ENCODE peak calls at places on chromosomes 16 and 17, in six cellular contexts. F is hepatocyte, G is dorsolateral prefrontal cortex, X is body of pancreas, D is AG04450, J is WERI-Rb-1. C is an unnamed sample.

GRCh38 chr17:76202516-76202915 is 37.8 kb downstream of the RNF157 start:
- DNase-seq in F (no peak), G (no peak), X (no peak), D (no peak), J (no peak), C (no peak)

GRCh38 chr16:30070490-30070889 is 4.9 kb downstream of the ALDOA start:
- DNase-seq in F (no peak), G (no peak), X (no peak), D (no peak), J (no peak), C (no peak)

GRCh38 chr16:73329363-73330306 is 281.7 kb upstream of the ZFHX3 start:
- DNase-seq in F (peak; percentile 52), G (peak; percentile 89), X (peak; percentile 8), D (no peak), J (no peak), C (peak; percentile 73)

GRCh38 chr16:30395155-30395991 is at the start of gene ZNF48:
- DNase-seq in F (peak; percentile 97), G (peak; percentile 93), X (peak; percentile 92), D (peak; percentile 63), J (peak; percentile 92), C (peak; percentile 79)

GRCh38 chr17:41530062-41531048 is 2.2 kb upstream of the KRT19 start:
- DNase-seq in F (peak; percentile 91), G (no peak), X (no peak), D (peak; percentile 61), J (no peak), C (no peak)

GRCh38 chr17:376936-377863 is 24.6 kb upstream of the RPH3AL start:
- DNase-seq in F (no peak), G (no peak), X (peak; percentile 92), D (no peak), J (no peak), C (no peak)

GRCh38 chr17:8800656-8801055 is 1.5 kb upstream of the MFSD6L start:
- DNase-seq in F (no peak), G (no peak), X (no peak), D (no peak), J (no peak), C (no peak)

GRCh38 chr16:11064202-11064540 is 119.8 kb downstream of the CLEC16A start:
- DNase-seq in F (no peak), G (no peak), X (no peak), D (no peak), J (no peak), C (no peak)

GRCh38 chr17:70629902-70630301 is 460.6 kb downstream of the KCNJ2 start:
- DNase-seq in F (no peak), G (no peak), X (no peak), D (no peak), J (no peak), C (no peak)

GRCh38 chr17:68592004-68592403 is 9.2 kb downstream of the FAM20A start:
- DNase-seq in F (no peak), G (no peak), X (no peak), D (no peak), J (no peak), C (no peak)

GRCh38 chr16:56257260-56257659 is 66.0 kb downstream of the GNAO1 start:
- DNase-seq in F (peak; percentile 59), G (no peak), X (peak; percentile 65), D (no peak), J (no peak), C (no peak)

GRCh38 chr16:56401482-56401881 is 23.9 kb downstream of the AMFR start:
- DNase-seq in F (no peak), G (no peak), X (no peak), D (no peak), J (peak; percentile 83), C (no peak)

GRCh38 chr17:41633498-41634197 is 9.3 kb upstream of the KRT17 start:
- DNase-seq in F (no peak), G (no peak), X (no peak), D (no peak), J (peak; percentile 39), C (no peak)

GRCh38 chr16:57048095-57048494 is 44.3 kb upstream of the CPNE2 start:
- DNase-seq in F (no peak), G (no peak), X (no peak), D (no peak), J (no peak), C (no peak)

GRCh38 chr16:23387666-23388065 is 65.3 kb downstream of the COG7 start:
- DNase-seq in F (no peak), G (no peak), X (no peak), D (no peak), J (no peak), C (no peak)

GRCh38 chr16:54821731-54822130 is 108.9 kb upstream of the IRX5 start:
- DNase-seq in F (no peak), G (no peak), X (no peak), D (no peak), J (no peak), C (no peak)

GRCh38 chr16:79049040-79049439 is 551.5 kb downstream of the MAF start:
- DNase-seq in F (no peak), G (no peak), X (no peak), D (no peak), J (no peak), C (no peak)

GRCh38 chr17:80248894-80249710 is 11.6 kb upstream of the RNF213 start:
- DNase-seq in F (no peak), G (no peak), X (no peak), D (no peak), J (no peak), C (no peak)

GRCh38 chr17:76053230-76054111 is 18.8 kb downstream of the SRP68 start:
- DNase-seq in F (peak; percentile 44), G (no peak), X (no peak), D (peak; percentile 20), J (no peak), C (no peak)

GRCh38 chr16:84156342-84156784 is 11.3 kb downstream of the DNAAF1 start:
- DNase-seq in F (no peak), G (no peak), X (no peak), D (no peak), J (no peak), C (no peak)

DNA sequence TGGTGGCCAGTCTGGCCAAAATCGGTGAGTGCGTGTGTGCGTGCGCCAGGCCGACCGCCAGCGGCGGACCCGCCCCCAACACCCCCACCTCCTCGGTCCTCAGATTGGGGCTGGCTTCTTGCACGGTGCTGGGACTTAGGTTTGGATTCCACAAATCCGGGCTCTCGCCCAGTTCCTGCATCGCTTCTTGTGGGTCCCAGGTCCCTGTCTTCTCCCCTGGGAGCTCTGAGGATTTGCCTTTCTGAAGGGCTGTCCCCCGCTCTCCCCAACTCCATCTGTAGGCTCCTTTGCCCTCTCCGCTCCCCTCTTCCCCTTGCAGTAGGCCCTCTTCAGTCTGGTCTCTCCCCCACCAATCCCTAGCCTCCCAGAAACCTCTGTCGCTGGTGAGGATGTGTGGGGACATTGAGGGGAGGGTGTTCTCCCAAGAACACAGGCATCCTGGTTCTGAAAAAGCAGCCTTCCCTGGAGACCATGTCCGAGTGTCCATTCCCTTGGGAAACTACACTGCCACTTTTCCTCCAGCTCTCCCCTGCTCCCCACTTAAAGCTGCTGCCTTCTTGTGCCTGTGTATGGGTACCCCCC is 490 bp downstream of the SLC9A5 start:
- DNase-seq in F (no peak), G (no peak), X (no peak), D (no peak), J (no peak), C (no peak)
- H3K27ac ChIP-seq in F (no peak overlapping the region), G (peak overlapping the region; percentile 62), X (no peak overlapping the region), D (peak overlapping the region; percentile 47), J (no peak overlapping the region), C (no peak overlapping the region)

DNA sequence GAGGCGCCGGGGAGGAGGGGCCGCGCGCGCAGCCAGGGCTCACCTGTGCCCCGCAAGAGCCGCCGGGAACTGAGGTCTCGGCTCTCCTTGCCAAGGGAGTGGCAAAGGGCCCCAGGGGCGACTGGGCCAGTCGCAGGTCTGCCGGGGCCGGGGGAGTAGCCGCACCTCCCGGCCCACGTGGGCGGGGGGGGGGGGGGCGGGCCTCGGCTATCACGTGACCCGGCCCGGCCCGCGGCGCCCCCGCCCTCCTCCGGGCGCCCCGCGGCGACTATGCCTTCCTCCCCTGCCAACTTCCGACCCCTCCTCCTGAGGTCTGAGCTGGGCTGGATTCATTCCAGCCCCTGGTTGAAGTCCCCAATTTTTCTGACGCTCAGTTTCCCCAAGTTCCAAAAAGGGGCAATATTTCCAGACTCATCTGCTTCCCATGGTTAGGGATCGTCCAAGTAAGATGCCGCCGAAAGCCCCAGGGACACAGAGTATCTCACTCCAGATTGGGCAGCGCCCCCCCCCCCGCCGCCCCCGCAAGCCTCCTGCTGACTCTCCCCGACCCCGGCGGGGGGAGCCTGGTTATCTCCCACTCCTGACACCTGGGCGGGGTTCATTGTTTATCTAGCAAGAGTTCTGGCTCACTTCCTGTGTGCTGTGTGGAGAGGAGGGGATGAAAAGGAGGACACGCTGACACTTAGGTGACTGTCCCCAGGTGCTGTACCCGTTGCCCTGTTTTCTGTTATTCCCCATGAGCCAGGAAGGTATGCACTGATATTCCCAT is at the start of gene TMC6:
- DNase-seq in F (peak; percentile 81), G (no peak), X (peak; percentile 82), D (no peak), J (peak; percentile 80), C (no peak)
- H3K27ac ChIP-seq in F (peak within 1 kb of the TSS; percentile 93), G (peak within 1 kb of the TSS; percentile 98), X (peak within 1 kb of the TSS; percentile 82), D (no peak within 1 kb of the TSS), J (peak within 1 kb of the TSS; percentile 50), C (peak within 1 kb of the TSS; percentile 100)

GRCh38 chr17:78997881-78998280 is 11.7 kb downstream of the CANT1 start:
- DNase-seq in F (no peak), G (no peak), X (no peak), D (no peak), J (no peak), C (no peak)

GRCh38 chr17:79000396-79001189 is 9.0 kb downstream of the CANT1 start:
- DNase-seq in F (no peak), G (no peak), X (no peak), D (no peak), J (no peak), C (no peak)

GRCh38 chr17:78999947-79000395 is 9.6 kb downstream of the CANT1 start:
- DNase-seq in F (no peak), G (no peak), X (no peak), D (no peak), J (no peak), C (no peak)

GRCh38 chr17:78998311-78999055 is 11.1 kb downstream of the CANT1 start:
- DNase-seq in F (no peak), G (no peak), X (no peak), D (no peak), J (no peak), C (peak; percentile 33)

GRCh38 chr17:78999056-78999768 is 10.4 kb downstream of the CANT1 start:
- DNase-seq in F (no peak), G (no peak), X (no peak), D (no peak), J (no peak), C (no peak)
- H3K27ac ChIP-seq in F (no peak overlapping the region), G (no peak overlapping the region), X (peak overlapping the region; percentile 6), D (no peak overlapping the region), J (no peak overlapping the region), C (peak overlapping the region; percentile 45)

GRCh38 chr17:72528683-72529082 is 407.9 kb downstream of the SOX9 start:
- DNase-seq in F (no peak), G (no peak), X (no peak), D (no peak), J (no peak), C (no peak)

GRCh38 chr17:72531729-72532128 is 410.9 kb downstream of the SOX9 start:
- DNase-seq in F (no peak), G (no peak), X (no peak), D (no peak), J (no peak), C (no peak)

GRCh38 chr17:72530409-72530808 is 409.6 kb downstream of the SOX9 start:
- DNase-seq in F (no peak), G (no peak), X (no peak), D (no peak), J (no peak), C (no peak)

GRCh38 chr17:72527819-72528218 is 407.0 kb downstream of the SOX9 start:
- DNase-seq in F (no peak), G (no peak), X (no peak), D (no peak), J (no peak), C (no peak)

GRCh38 chr17:72529386-72529785 is 408.6 kb downstream of the SOX9 start:
- DNase-seq in F (no peak), G (no peak), X (no peak), D (no peak), J (no peak), C (peak; percentile 16)
- H3K27ac ChIP-seq in F (no peak overlapping the region), G (no peak overlapping the region), X (no peak overlapping the region), D (no peak overlapping the region), J (no peak overlapping the region), C (no peak overlapping the region)

C was measured in substantia nigra.